ENCODE peak calls at places on chromosomes 1 and 21, in six cellular contexts. R, W, F, U, G and I are unnamed samples.

GRCh38 chr1:53050310-53050709 is 11.7 kb upstream of the PODN start:
- DNase-seq in R (no peak), W (no peak), F (no peak), U (no peak), G (no peak), I (no peak)

GRCh38 chr1:145961425-145962156 is 2.8 kb downstream of the ANKRD34A start:
- DNase-seq in R (no peak), W (no peak), F (peak), U (no peak), G (peak), I (no peak)

GRCh38 chr1:205979301-205979700 is 23.9 kb downstream of the RAB7B start:
- DNase-seq in R (no peak), W (no peak), F (no peak), U (no peak), G (no peak), I (no peak)

GRCh38 chr1:115160728-115161127 is 71.4 kb upstream of the TSPAN2 start:
- DNase-seq in R (no peak), W (no peak), F (no peak), U (no peak), G (no peak), I (no peak)

GRCh38 chr1:154222518-154222917 is 1.8 kb downstream of the UBAP2L start:
- DNase-seq in R (no peak), W (no peak), F (no peak), U (no peak), G (no peak), I (no peak)

GRCh38 chr21:28714795-28715464 is 277.7 kb downstream of the LTN1 start:
- DNase-seq in R (peak), W (no peak), F (no peak), U (no peak), G (no peak), I (no peak)

GRCh38 chr21:45612096-45613019 is 31.2 kb upstream of the PCBP3 start:
- DNase-seq in R (peak), W (peak), F (no peak), U (no peak), G (no peak), I (no peak)

GRCh38 chr21:15224346-15225086 is 159.7 kb upstream of the NRIP1 start:
- DNase-seq in R (peak), W (no peak), F (no peak), U (no peak), G (no peak), I (peak)

GRCh38 chr1:41411229-41411628 is 50.0 kb downstream of the FOXO6 start:
- DNase-seq in R (no peak), W (no peak), F (peak), U (no peak), G (no peak), I (peak)

GRCh38 chr1:174659823-174660222 is 212.1 kb downstream of the GPR52 start:
- DNase-seq in R (peak), W (no peak), F (no peak), U (no peak), G (no peak), I (no peak)

GRCh38 chr1:12146343-12147112 is 20.3 kb upstream of the TNFRSF1B start:
- DNase-seq in R (no peak), W (no peak), F (no peak), U (no peak), G (no peak), I (no peak)

GRCh38 chr21:35058058-35058457 is 9.0 kb upstream of the RUNX1 start:
- DNase-seq in R (no peak), W (no peak), F (no peak), U (no peak), G (no peak), I (no peak)

GRCh38 chr1:84143796-84144565 is at the start of gene PRKACB:
- DNase-seq in R (peak), W (no peak), F (no peak), U (no peak), G (no peak), I (no peak)

GRCh38 chr1:28811766-28812668 is at the start of gene OPRD1:
- DNase-seq in R (no peak), W (no peak), F (peak), U (no peak), G (peak), I (peak)

GRCh38 chr1:107865627-107866026 is 99.4 kb downstream of the VAV3 start:
- DNase-seq in R (no peak), W (no peak), F (peak), U (no peak), G (no peak), I (no peak)

GRCh38 chr1:44068442-44068861 is 37.2 kb upstream of the SLC6A9 start:
- DNase-seq in R (no peak), W (no peak), F (no peak), U (no peak), G (no peak), I (no peak)

GRCh38 chr1:201006450-201006849 is 17.1 kb downstream of the KIF21B start:
- DNase-seq in R (no peak), W (no peak), F (peak), U (no peak), G (no peak), I (no peak)

GRCh38 chr1:10765304-10765703 is 31.1 kb downstream of the CASZ1 start:
- DNase-seq in R (no peak), W (no peak), F (no peak), U (no peak), G (no peak), I (no peak)

GRCh38 chr1:243513726-243514491 is 258.1 kb downstream of the SDCCAG8 start:
- DNase-seq in R (peak), W (no peak), F (no peak), U (no peak), G (no peak), I (peak)

GRCh38 chr1:188425687-188426086 is 1596.9 kb downstream of the PLA2G4A start:
- DNase-seq in R (peak), W (no peak), F (no peak), U (no peak), G (no peak), I (peak)

GRCh38 chr1:156444407-156445001 is 56.1 kb downstream of the MEF2D start:
- DNase-seq in R (no peak), W (no peak), F (peak), U (no peak), G (no peak), I (no peak)

GRCh38 chr21:42405064-42406059 is 1.7 kb downstream of the UBASH3A start:
- DNase-seq in R (no peak), W (no peak), F (no peak), U (no peak), G (no peak), I (no peak)

GRCh38 chr1:200988693-200989092 is 34.8 kb downstream of the KIF21B start:
- DNase-seq in R (no peak), W (no peak), F (no peak), U (no peak), G (no peak), I (no peak)

GRCh38 chr1:115706774-115707425 is 61.6 kb downstream of the CASQ2 start:
- DNase-seq in R (peak), W (peak), F (peak), U (peak), G (no peak), I (peak)

GRCh38 chr1:199847021-199847420 is 180.5 kb upstream of the NR5A2 start:
- DNase-seq in R (no peak), W (no peak), F (no peak), U (no peak), G (no peak), I (no peak)

GRCh38 chr1:117783586-117784396 is 145.6 kb downstream of the GDAP2 start:
- DNase-seq in R (no peak), W (no peak), F (no peak), U (no peak), G (no peak), I (no peak)

GRCh38 chr1:68231627-68232303 is 558 bp downstream of the WLS start:
- DNase-seq in R (peak), W (peak), F (peak), U (no peak), G (no peak), I (no peak)

GRCh38 chr1:31549807-31550620 is 26.3 kb upstream of the TINAGL1 start:
- DNase-seq in R (no peak), W (no peak), F (no peak), U (no peak), G (no peak), I (peak)

GRCh38 chr21:41631564-41632461 is 123.9 kb upstream of the TMPRSS2 start:
- DNase-seq in R (no peak), W (no peak), F (no peak), U (no peak), G (no peak), I (no peak)

GRCh38 chr21:33234618-33235520 is 5.1 kb downstream of the IFNAR2 start:
- DNase-seq in R (no peak), W (no peak), F (peak), U (no peak), G (no peak), I (no peak)
- H2BK5ac ChIP-seq in R (no peak), W (no peak), F (no peak), U (no peak), G (no peak), I (no peak)

GRCh38 chr1:235254721-235255120 is 73.3 kb downstream of the ARID4B start:
- DNase-seq in R (no peak), W (no peak), F (no peak), U (no peak), G (no peak), I (no peak)
- H3K27ac ChIP-seq in R (no peak), W (no peak), F (no peak), U (no peak), G (no peak), I (no peak)

GRCh38 chr1:172640146-172640545 is 18.8 kb upstream of the FASLG start:
- DNase-seq in R (peak), W (no peak), F (no peak), U (no peak), G (no peak), I (peak)

GRCh38 chr1:172638885-172639831 is 19.7 kb upstream of the FASLG start:
- DNase-seq in R (peak), W (no peak), F (peak), U (no peak), G (no peak), I (peak)

GRCh38 chr1:172641492-172641891 is 17.4 kb upstream of the FASLG start:
- DNase-seq in R (no peak), W (no peak), F (no peak), U (no peak), G (no peak), I (no peak)

GRCh38 chr1:172637522-172637921 is 21.4 kb upstream of the FASLG start:
- DNase-seq in R (peak), W (no peak), F (peak), U (no peak), G (no peak), I (peak)

GRCh38 chr1:172638249-172638648 is 20.7 kb upstream of the FASLG start:
- DNase-seq in R (no peak), W (no peak), F (no peak), U (no peak), G (no peak), I (peak)
- H2BK5ac ChIP-seq in R (peak), W (no peak), F (no peak), U (no peak), G (no peak), I (peak)

DNA sequence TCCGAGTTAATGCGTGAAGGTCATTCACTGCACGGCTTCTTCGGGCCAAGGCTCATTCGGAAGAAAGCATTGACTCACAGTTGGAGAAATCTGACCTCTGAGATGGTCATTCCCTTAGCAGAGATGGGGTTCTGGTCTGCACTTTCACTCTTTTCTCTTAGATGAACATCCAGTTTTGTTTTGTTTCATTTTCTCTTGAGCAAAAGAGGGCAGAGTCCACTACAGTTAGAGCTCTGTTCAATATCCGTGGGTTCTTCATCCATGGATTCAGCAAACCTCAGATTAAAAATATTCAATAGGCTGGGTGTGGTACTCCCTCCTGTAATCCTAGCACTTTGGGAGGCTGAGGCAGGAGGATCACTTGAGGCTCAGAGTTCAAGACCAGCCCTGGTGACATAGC is 57.4 kb upstream of the SIPA1L2 start:
- DNase-seq in R (no peak), W (no peak), F (no peak), U (no peak), G (no peak), I (no peak)
- H3K27ac ChIP-seq in R (no peak), W (no peak), F (no peak), U (no peak), G (no peak), I (no peak)